ENCODE peak calls at places on chromosomes 13 and 19, in five cellular contexts. C, B, G, J and U are unnamed samples.

GRCh38 chr13:28679628-28680027 is 20.7 kb downstream of the POMP start:
- DNase-seq in C (no peak), G (no peak), J (peak; percentile 9), B (no peak), U (no peak)

GRCh38 chr19:8311461-8312260 is 3.5 kb upstream of the CD320 start:
- DNase-seq in C (no peak), B (no peak), G (no peak), J (no peak), U (no peak)

GRCh38 chr19:36773223-36773579 is 594 bp upstream of the ZNF850 start:
- DNase-seq in B (no peak), J (no peak), G (no peak), C (no peak), U (no peak)

GRCh38 chr13:42137856-42138537 is 89.5 kb downstream of the DGKH start:
- DNase-seq in B (no peak), J (no peak), G (no peak), C (no peak), U (no peak)

GRCh38 chr19:13748169-13748884 is 16.0 kb upstream of the MRI1 start:
- DNase-seq in B (no peak), C (peak; percentile 66), G (no peak), J (no peak), U (peak; percentile 37)

GRCh38 chr13:20394506-20394905 is 131.2 kb downstream of the CRYL1 start:
- DNase-seq in J (no peak), B (no peak), G (no peak), C (no peak), U (no peak)

GRCh38 chr19:42412223-42412622 is 15.0 kb downstream of the LIPE start:
- DNase-seq in G (no peak), C (no peak), J (no peak), B (no peak), U (peak; percentile 70)

GRCh38 chr13:42355118-42355840 is 83.3 kb downstream of the AKAP11 start:
- DNase-seq in B (no peak), C (no peak), G (no peak), J (no peak), U (no peak)

GRCh38 chr13:112959701-112960542 is 9.1 kb upstream of the MCF2L start:
- DNase-seq in G (no peak), B (no peak), J (no peak), C (no peak), U (no peak)

GRCh38 chr13:111639994-111640393 is 319.6 kb downstream of the TEX29 start:
- DNase-seq in J (no peak), B (no peak), C (no peak), G (no peak), U (no peak)

GRCh38 chr19:42323852-42324654 is 1.4 kb upstream of the MEGF8 start:
- DNase-seq in C (no peak), J (no peak), G (no peak), B (no peak), U (peak; percentile 54)

GRCh38 chr19:42285546-42285945 is 16.4 kb upstream of the PRR19 start:
- DNase-seq in G (no peak), B (no peak), J (no peak), C (peak; percentile 26), U (no peak)

GRCh38 chr13:73428706-73429105 is 369.9 kb downstream of the KLF5 start:
- DNase-seq in J (no peak), C (no peak), G (no peak), B (no peak), U (no peak)

GRCh38 chr13:93305886-93306285 is 79.3 kb downstream of the GPC6 start:
- DNase-seq in C (no peak), B (no peak), J (no peak), G (no peak), U (no peak)

GRCh38 chr13:83878691-83879410 is 3.4 kb downstream of the SLITRK1 start:
- DNase-seq in J (no peak), G (no peak), C (no peak), B (no peak), U (no peak)

GRCh38 chr13:76331948-76332712 is 554.1 kb downstream of the KCTD12 start:
- DNase-seq in B (no peak), J (no peak), C (no peak), G (no peak), U (no peak)

GRCh38 chr19:38079926-38080380 is 144.1 kb downstream of the DPF1 start:
- DNase-seq in J (peak; percentile 68), B (no peak), G (peak; percentile 77), C (no peak), U (no peak)

GRCh38 chr19:12952488-12953455 is 4.3 kb downstream of the GADD45GIP1 start:
- DNase-seq in J (no peak), C (no peak), B (no peak), G (no peak), U (peak; percentile 79)

GRCh38 chr19:18921593-18921992 is 2.1 kb downstream of the DDX49 start:
- DNase-seq in G (no peak), B (no peak), C (no peak), J (no peak), U (no peak)

GRCh38 chr19:18558595-18558994 is 925 bp downstream of the KXD1 start:
- DNase-seq in G (no peak), J (no peak), C (no peak), B (no peak), U (no peak)

GRCh38 chr19:53577968-53578367 is 40.0 kb downstream of the ZNF331 start:
- DNase-seq in J (no peak), B (no peak), C (no peak), G (no peak), U (no peak)

GRCh38 chr13:68888832-68889231 is 1218.8 kb upstream of the ATXN8OS start:
- DNase-seq in B (no peak), G (no peak), C (peak; percentile 1), J (no peak), U (no peak)

GRCh38 chr19:12800873-12801465 is 631 bp downstream of the PRDX2 start:
- DNase-seq in G (no peak), B (no peak), J (peak; percentile 27), C (peak; percentile 56), U (peak; percentile 57)

GRCh38 chr19:51714848-51715247 is 8.9 kb downstream of the HAS1 start:
- DNase-seq in G (no peak), J (no peak), C (no peak), B (no peak), U (no peak)

GRCh38 chr13:41268764-41269163 is 5.4 kb upstream of the MTRF1 start:
- DNase-seq in B (no peak), J (no peak), G (no peak), C (peak; percentile 20), U (no peak)

GRCh38 chr13:97030705-97031452 is 36.6 kb upstream of the OXGR1 start:
- DNase-seq in C (peak; percentile 35), G (no peak), J (peak; percentile 19), B (no peak), U (peak; percentile 47)

GRCh38 chr19:15276620-15277019 is 44.4 kb upstream of the EPHX3 start:
- DNase-seq in B (no peak), G (no peak), J (no peak), C (no peak), U (no peak)

GRCh38 chr13:45943965-45944364 is 92.4 kb upstream of the SIAH3 start:
- DNase-seq in J (no peak), B (no peak), G (no peak), C (no peak), U (no peak)

GRCh38 chr13:45936621-45937020 is 85.1 kb upstream of the SIAH3 start:
- DNase-seq in C (no peak), J (no peak), B (no peak), G (no peak), U (no peak)

DNA sequence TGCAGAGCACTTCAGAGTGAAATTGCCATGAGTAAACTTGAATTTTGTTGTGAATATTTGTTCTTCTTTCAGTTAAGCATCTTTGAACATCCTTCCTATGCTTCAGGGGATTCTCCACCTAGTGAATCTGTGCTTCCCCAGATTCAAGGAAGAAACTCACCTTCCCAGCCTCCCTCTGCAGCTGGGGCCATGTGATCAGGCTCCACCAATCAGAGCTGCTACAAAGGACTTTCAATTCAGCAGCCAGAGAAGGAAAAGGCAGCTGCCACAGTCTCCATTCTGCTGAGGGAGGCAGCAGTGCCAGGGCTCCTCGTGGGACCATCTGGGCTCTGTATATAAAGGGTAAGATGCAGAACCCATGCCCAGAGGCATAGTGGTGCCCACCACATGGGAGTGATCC is 89.7 kb upstream of the SIAH3 start:
- DNase-seq in J (no peak), G (no peak), B (no peak), C (no peak), U (no peak)
- TF ChIP-seq GABPA in J (no peak), G (no peak), B (no peak), C (no peak), U (no peak)

GRCh38 chr13:25167775-25168174 is 4.3 kb downstream of the AMER2 start:
- DNase-seq in G (no peak), C (no peak), J (no peak), B (no peak), U (no peak)
- TF ChIP-seq SIN3A in G (no peak), C (no peak), J (no peak), B (no peak), U (no peak)

GRCh38 chr19:1854032-1854541 is 5.8 kb upstream of the REXO1 start:
- DNase-seq in J (no peak), G (no peak), C (no peak), B (no peak), U (no peak)

GRCh38 chr19:1853295-1854031 is 5.2 kb upstream of the REXO1 start:
- DNase-seq in C (peak; percentile 94), J (peak; percentile 76), B (no peak), G (peak; percentile 43), U (peak; percentile 85)

GRCh38 chr19:1851581-1852293 is 3.5 kb upstream of the REXO1 start:
- DNase-seq in C (no peak), B (no peak), J (no peak), G (no peak), U (no peak)

GRCh38 chr19:1852294-1852646 is 4.0 kb upstream of the REXO1 start:
- DNase-seq in G (no peak), B (no peak), C (peak; percentile 59), J (no peak), U (no peak)

GRCh38 chr19:1852729-1853128 is 4.4 kb upstream of the REXO1 start:
- DNase-seq in C (no peak), G (no peak), J (no peak), B (no peak), U (no peak)
- TF ChIP-seq GABPA in C (no peak), G (no peak), J (no peak), B (no peak), U (no peak)

GRCh38 chr13:110528911-110529310 is 32.6 kb downstream of the RAB20 start:
- DNase-seq in J (no peak), G (no peak), C (no peak), B (no peak), U (no peak)

GRCh38 chr13:110529522-110530311 is 31.8 kb downstream of the RAB20 start:
- DNase-seq in G (no peak), B (no peak), J (no peak), C (no peak), U (no peak)

GRCh38 chr13:110525328-110526319 is 35.9 kb downstream of the RAB20 start:
- DNase-seq in B (no peak), C (no peak), J (no peak), G (peak; percentile 35), U (no peak)

GRCh38 chr13:110530839-110531499 is 30.6 kb downstream of the RAB20 start:
- DNase-seq in B (no peak), J (no peak), C (no peak), G (no peak), U (no peak)

DNA sequence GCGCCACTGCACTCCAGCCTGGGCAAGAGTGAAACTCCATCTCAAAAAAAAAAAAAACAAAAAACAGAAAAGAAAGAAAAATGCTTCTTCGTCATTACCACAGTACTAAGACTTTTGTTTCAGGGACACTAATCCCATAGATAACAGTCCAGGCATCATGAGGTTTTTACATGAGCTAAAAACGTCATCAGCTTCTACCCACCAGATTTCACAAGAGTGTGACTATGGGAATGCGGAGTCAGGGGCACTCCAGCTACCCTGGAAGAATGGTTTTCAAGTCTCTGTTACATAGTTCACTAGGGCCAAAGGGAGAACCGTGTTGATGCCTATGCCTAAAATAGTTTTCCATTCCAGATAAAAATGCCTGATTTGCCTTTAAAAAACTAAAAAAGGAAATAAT is 33.2 kb downstream of the RAB20 start:
- DNase-seq in B (no peak), G (no peak), C (no peak), J (no peak), U (no peak)
- TF ChIP-seq SIN3A in B (no peak), G (no peak), C (no peak), J (no peak), U (no peak)